ENCODE peak calls at places on chromosome 14, in six cellular contexts. One of them, this sample, is unnamed.

GRCh38 chr14:22471545-22472121 is 117.4 kb downstream of the DAD1 start:
- DNase-seq in GM12865: peak; percentile 84
- DNase-seq in fibroblast of mammary gland: peak; percentile 37
- DNase-seq in cardiac fibroblast: peak; percentile 71
- DNase-seq in GM12878: no peak
- DNase-seq in AG09309: no peak
- DNase-seq in this sample: peak; percentile 65

GRCh38 chr14:48560421-48560820 is 885.0 kb upstream of the MDGA2 start:
- DNase-seq in cardiac fibroblast: no peak
- DNase-seq in GM12865: no peak
- DNase-seq in fibroblast of mammary gland: no peak
- DNase-seq in AG09309: no peak
- DNase-seq in GM12878: no peak
- DNase-seq in this sample: no peak

GRCh38 chr14:100711493-100711892 is 15.2 kb upstream of the DLK1 start:
- DNase-seq in AG09309: no peak
- DNase-seq in fibroblast of mammary gland: no peak
- DNase-seq in GM12878: no peak
- DNase-seq in GM12865: no peak
- DNase-seq in cardiac fibroblast: peak; percentile 10
- DNase-seq in this sample: no peak

GRCh38 chr14:48805315-48805714 is 780.9 kb downstream of the RPS29 start:
- DNase-seq in AG09309: no peak
- DNase-seq in fibroblast of mammary gland: no peak
- DNase-seq in GM12878: no peak
- DNase-seq in GM12865: no peak
- DNase-seq in cardiac fibroblast: no peak
- DNase-seq in this sample: no peak

GRCh38 chr14:32354716-32355115 is 25.6 kb downstream of the AKAP6 start:
- DNase-seq in cardiac fibroblast: no peak
- DNase-seq in GM12865: no peak
- DNase-seq in GM12878: no peak
- DNase-seq in fibroblast of mammary gland: no peak
- DNase-seq in AG09309: no peak
- DNase-seq in this sample: no peak

GRCh38 chr14:24630087-24630871 is 3.7 kb downstream of the GZMB start:
- DNase-seq in cardiac fibroblast: no peak
- DNase-seq in GM12865: no peak
- DNase-seq in fibroblast of mammary gland: no peak
- DNase-seq in AG09309: no peak
- DNase-seq in GM12878: no peak
- DNase-seq in this sample: no peak

GRCh38 chr14:69325646-69326265 is 65.8 kb downstream of the GALNT16 start:
- DNase-seq in AG09309: no peak
- DNase-seq in fibroblast of mammary gland: no peak
- DNase-seq in GM12878: no peak
- DNase-seq in cardiac fibroblast: no peak
- DNase-seq in GM12865: no peak
- DNase-seq in this sample: no peak

GRCh38 chr14:55762595-55763232 is 182.7 kb downstream of the KTN1 start:
- DNase-seq in GM12865: peak; percentile 71
- DNase-seq in cardiac fibroblast: no peak
- DNase-seq in GM12878: peak; percentile 21
- DNase-seq in fibroblast of mammary gland: no peak
- DNase-seq in AG09309: no peak
- DNase-seq in this sample: no peak

GRCh38 chr14:72549848-72550247 is 344.1 kb downstream of the DPF3 start:
- DNase-seq in fibroblast of mammary gland: no peak
- DNase-seq in GM12878: no peak
- DNase-seq in GM12865: no peak
- DNase-seq in cardiac fibroblast: no peak
- DNase-seq in AG09309: no peak
- DNase-seq in this sample: no peak

GRCh38 chr14:33879684-33880286 is 71.1 kb downstream of the EGLN3 start:
- DNase-seq in GM12878: no peak
- DNase-seq in cardiac fibroblast: no peak
- DNase-seq in AG09309: no peak
- DNase-seq in fibroblast of mammary gland: no peak
- DNase-seq in GM12865: no peak
- DNase-seq in this sample: no peak

GRCh38 chr14:68140801-68141200 is 321.2 kb downstream of the RAD51B start:
- DNase-seq in fibroblast of mammary gland: no peak
- DNase-seq in GM12878: no peak
- DNase-seq in GM12865: no peak
- DNase-seq in AG09309: no peak
- DNase-seq in cardiac fibroblast: no peak
- DNase-seq in this sample: no peak

GRCh38 chr14:31263485-31264133 is 56.0 kb upstream of the HECTD1 start:
- DNase-seq in AG09309: peak; percentile 99
- DNase-seq in GM12878: no peak
- DNase-seq in cardiac fibroblast: peak; percentile 99
- DNase-seq in fibroblast of mammary gland: peak; percentile 100
- DNase-seq in GM12865: no peak
- DNase-seq in this sample: peak; percentile 99

GRCh38 chr14:85247071-85247470 is 282.9 kb upstream of the FLRT2 start:
- DNase-seq in cardiac fibroblast: no peak
- DNase-seq in fibroblast of mammary gland: no peak
- DNase-seq in AG09309: no peak
- DNase-seq in GM12865: no peak
- DNase-seq in GM12878: no peak
- DNase-seq in this sample: no peak

GRCh38 chr14:54681819-54682261 is 114.9 kb downstream of the SAMD4A start:
- DNase-seq in GM12878: no peak
- DNase-seq in cardiac fibroblast: peak; percentile 30
- DNase-seq in AG09309: no peak
- DNase-seq in fibroblast of mammary gland: peak; percentile 51
- DNase-seq in GM12865: no peak
- DNase-seq in this sample: peak; percentile 69

GRCh38 chr14:49483266-49483665 is 102.9 kb downstream of the RPS29 start:
- DNase-seq in fibroblast of mammary gland: no peak
- DNase-seq in AG09309: no peak
- DNase-seq in GM12865: peak; percentile 43
- DNase-seq in GM12878: peak; percentile 13
- DNase-seq in cardiac fibroblast: no peak
- DNase-seq in this sample: no peak

GRCh38 chr14:75770635-75771034 is 109.6 kb downstream of the TTLL5 start:
- DNase-seq in GM12865: no peak
- DNase-seq in cardiac fibroblast: no peak
- DNase-seq in fibroblast of mammary gland: peak; percentile 4
- DNase-seq in GM12878: no peak
- DNase-seq in AG09309: no peak
- DNase-seq in this sample: no peak

GRCh38 chr14:64293976-64294671 is at the start of gene ESR2:
- DNase-seq in cardiac fibroblast: peak; percentile 44
- DNase-seq in GM12865: peak; percentile 56
- DNase-seq in GM12878: no peak
- DNase-seq in fibroblast of mammary gland: peak; percentile 37
- DNase-seq in AG09309: no peak
- DNase-seq in this sample: peak; percentile 51

GRCh38 chr14:101494826-101495225 is 66.5 kb upstream of the DIO3 start:
- DNase-seq in GM12865: no peak
- DNase-seq in fibroblast of mammary gland: no peak
- DNase-seq in AG09309: no peak
- DNase-seq in cardiac fibroblast: no peak
- DNase-seq in GM12878: no peak
- DNase-seq in this sample: no peak

GRCh38 chr14:31256534-31257243 is 49.1 kb upstream of the HECTD1 start:
- DNase-seq in AG09309: no peak
- DNase-seq in fibroblast of mammary gland: no peak
- DNase-seq in GM12865: no peak
- DNase-seq in GM12878: no peak
- DNase-seq in cardiac fibroblast: no peak
- DNase-seq in this sample: no peak

GRCh38 chr14:52033131-52033642 is 35.7 kb downstream of the NID2 start:
- DNase-seq in GM12865: no peak
- DNase-seq in AG09309: no peak
- DNase-seq in GM12878: no peak
- DNase-seq in cardiac fibroblast: peak; percentile 58
- DNase-seq in fibroblast of mammary gland: peak; percentile 87
- DNase-seq in this sample: peak; percentile 62

GRCh38 chr14:20632448-20632830 is 9.1 kb downstream of the OR6S1 start:
- DNase-seq in cardiac fibroblast: no peak
- DNase-seq in fibroblast of mammary gland: no peak
- DNase-seq in AG09309: no peak
- DNase-seq in GM12865: peak; percentile 51
- DNase-seq in GM12878: no peak
- DNase-seq in this sample: no peak

GRCh38 chr14:65686761-65687160 is 274.2 kb downstream of the FUT8 start:
- DNase-seq in AG09309: no peak
- DNase-seq in cardiac fibroblast: no peak
- DNase-seq in GM12878: no peak
- DNase-seq in GM12865: no peak
- DNase-seq in fibroblast of mammary gland: peak; percentile 3
- DNase-seq in this sample: no peak

GRCh38 chr14:69766984-69767368 is at the start of gene SRSF5:
- DNase-seq in cardiac fibroblast: peak; percentile 99
- DNase-seq in GM12878: peak; percentile 88
- DNase-seq in AG09309: peak; percentile 93
- DNase-seq in fibroblast of mammary gland: peak; percentile 97
- DNase-seq in GM12865: peak; percentile 98
- DNase-seq in this sample: peak; percentile 97

GRCh38 chr14:24032727-24033418 is 18.9 kb upstream of the CARMIL3 start:
- DNase-seq in fibroblast of mammary gland: peak; percentile 95
- DNase-seq in GM12878: no peak
- DNase-seq in AG09309: peak; percentile 81
- DNase-seq in cardiac fibroblast: peak; percentile 89
- DNase-seq in GM12865: no peak
- DNase-seq in this sample: peak; percentile 41

GRCh38 chr14:50061664-50062437 is 54.5 kb downstream of the VCPKMT start:
- DNase-seq in cardiac fibroblast: peak; percentile 40
- DNase-seq in GM12878: peak; percentile 84
- DNase-seq in fibroblast of mammary gland: peak; percentile 40
- DNase-seq in AG09309: no peak
- DNase-seq in GM12865: peak; percentile 95
- DNase-seq in this sample: peak; percentile 40

GRCh38 chr14:72904840-72905561 is 11.1 kb upstream of the DPF3 start:
- DNase-seq in GM12878: no peak
- DNase-seq in GM12865: peak; percentile 73
- DNase-seq in fibroblast of mammary gland: peak; percentile 86
- DNase-seq in AG09309: peak; percentile 68
- DNase-seq in cardiac fibroblast: peak; percentile 88
- DNase-seq in this sample: peak; percentile 83

GRCh38 chr14:94769413-94770250 is at the start of gene GSC:
- DNase-seq in GM12878: no peak
- DNase-seq in GM12865: no peak
- DNase-seq in cardiac fibroblast: peak; percentile 39
- DNase-seq in fibroblast of mammary gland: peak; percentile 38
- DNase-seq in AG09309: no peak
- DNase-seq in this sample: peak; percentile 37

GRCh38 chr14:19729359-19729758 is 14.0 kb upstream of the OR4Q3 start:
- DNase-seq in cardiac fibroblast: no peak
- DNase-seq in fibroblast of mammary gland: no peak
- DNase-seq in GM12878: no peak
- DNase-seq in GM12865: no peak
- DNase-seq in AG09309: no peak
- DNase-seq in this sample: no peak

GRCh38 chr14:42222924-42223471 is 616.3 kb downstream of the LRFN5 start:
- DNase-seq in cardiac fibroblast: peak; percentile 69
- DNase-seq in fibroblast of mammary gland: peak; percentile 95
- DNase-seq in AG09309: peak; percentile 44
- DNase-seq in GM12865: peak; percentile 82
- DNase-seq in GM12878: peak; percentile 67
- DNase-seq in this sample: peak; percentile 82
- H3K4me3 ChIP-seq in cardiac fibroblast: no peak overlapping the region
- H3K4me3 ChIP-seq in fibroblast of mammary gland: no peak overlapping the region
- H3K4me3 ChIP-seq in AG09309: no peak overlapping the region
- H3K4me3 ChIP-seq in GM12865: peak overlapping the region; percentile 13
- H3K4me3 ChIP-seq in GM12878: no peak overlapping the region
- H3K4me3 ChIP-seq in this sample: no peak overlapping the region

DNA sequence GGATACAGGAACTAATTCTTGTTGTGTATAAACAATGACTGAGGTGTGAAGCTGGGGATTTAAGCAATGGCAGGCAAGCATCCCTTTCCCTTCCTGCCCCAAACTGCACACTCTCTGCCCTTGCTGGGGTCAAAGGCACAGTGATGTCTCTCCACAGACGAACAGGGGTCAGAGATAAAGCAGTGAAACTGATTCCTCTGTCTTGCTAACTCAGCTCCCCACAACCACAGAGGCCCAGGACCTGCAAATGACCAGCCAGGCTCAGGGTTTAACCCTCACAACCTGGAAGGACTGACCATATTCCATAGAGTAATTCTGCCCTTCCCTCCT is 67.2 kb downstream of the CCDC88C start:
- DNase-seq in AG09309: no peak
- DNase-seq in GM12878: no peak
- DNase-seq in cardiac fibroblast: no peak
- DNase-seq in fibroblast of mammary gland: no peak
- DNase-seq in GM12865: peak; percentile 64
- DNase-seq in this sample: no peak
- H3K4me3 ChIP-seq in AG09309: no peak overlapping the region
- H3K4me3 ChIP-seq in GM12878: peak overlapping the region; percentile 38
- H3K4me3 ChIP-seq in cardiac fibroblast: no peak overlapping the region
- H3K4me3 ChIP-seq in fibroblast of mammary gland: no peak overlapping the region
- H3K4me3 ChIP-seq in GM12865: peak overlapping the region; percentile 62
- H3K4me3 ChIP-seq in this sample: no peak overlapping the region

GRCh38 chr14:78566017-78566858 is 396.1 kb downstream of the NRXN3 start:
- DNase-seq in cardiac fibroblast: peak; percentile 74
- DNase-seq in GM12878: peak; percentile 25
- DNase-seq in GM12865: peak; percentile 76
- DNase-seq in AG09309: peak; percentile 28
- DNase-seq in fibroblast of mammary gland: peak; percentile 72
- DNase-seq in this sample: peak; percentile 75
- H3K4me3 ChIP-seq in cardiac fibroblast: peak overlapping the region; percentile 3
- H3K4me3 ChIP-seq in GM12878: no peak overlapping the region
- H3K4me3 ChIP-seq in GM12865: no peak overlapping the region
- H3K4me3 ChIP-seq in AG09309: peak overlapping the region; percentile 38
- H3K4me3 ChIP-seq in fibroblast of mammary gland: no peak overlapping the region
- H3K4me3 ChIP-seq in this sample: peak overlapping the region; percentile 8

DNA sequence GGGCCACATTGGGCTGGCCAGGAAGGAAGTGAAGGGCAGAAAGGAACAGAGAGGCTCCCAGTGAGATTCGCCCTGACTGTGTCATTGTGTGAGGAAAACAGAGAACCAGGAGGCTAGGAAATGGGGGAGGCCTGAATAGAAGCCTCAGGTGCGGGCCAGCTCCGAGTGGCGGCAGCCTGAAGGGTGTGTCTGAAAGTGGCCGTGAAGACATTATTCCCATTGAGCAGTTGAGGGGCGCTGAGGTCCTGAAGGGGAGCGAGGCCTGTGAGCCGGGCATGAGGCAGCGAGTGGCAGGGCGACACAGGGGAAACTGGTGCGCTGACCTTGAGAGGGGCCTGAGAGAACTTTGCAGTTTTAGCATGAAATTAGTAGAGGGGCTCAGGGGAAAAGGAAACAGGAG is 6.9 kb downstream of the CLBA1 start:
- DNase-seq in AG09309: no peak
- DNase-seq in GM12865: no peak
- DNase-seq in GM12878: no peak
- DNase-seq in cardiac fibroblast: no peak
- DNase-seq in fibroblast of mammary gland: no peak
- DNase-seq in this sample: no peak
- H3K4me3 ChIP-seq in AG09309: no peak overlapping the region
- H3K4me3 ChIP-seq in GM12865: no peak overlapping the region
- H3K4me3 ChIP-seq in GM12878: no peak overlapping the region
- H3K4me3 ChIP-seq in cardiac fibroblast: no peak overlapping the region
- H3K4me3 ChIP-seq in fibroblast of mammary gland: no peak overlapping the region
- H3K4me3 ChIP-seq in this sample: no peak overlapping the region

GRCh38 chr14:77642407-77642806 is 26.0 kb upstream of the SPTLC2 start:
- DNase-seq in AG09309: no peak
- DNase-seq in GM12865: no peak
- DNase-seq in fibroblast of mammary gland: no peak
- DNase-seq in GM12878: no peak
- DNase-seq in cardiac fibroblast: no peak
- DNase-seq in this sample: no peak
- H3K4me3 ChIP-seq in AG09309: no peak overlapping the region
- H3K4me3 ChIP-seq in GM12865: peak overlapping the region; percentile 79
- H3K4me3 ChIP-seq in fibroblast of mammary gland: peak overlapping the region; percentile 45
- H3K4me3 ChIP-seq in GM12878: peak overlapping the region; percentile 62
- H3K4me3 ChIP-seq in cardiac fibroblast: peak overlapping the region; percentile 42
- H3K4me3 ChIP-seq in this sample: no peak overlapping the region